ENCODE peak calls at places on chromosome 11, in seven cellular contexts. F is stomach, G is HCT116, J is GM23338, P is SK-N-SH, H is K562, D is GM12878. X is an unnamed sample. For H3K27me3, the result is how much of the 10 kb centered on the place peaks cover.

GRCh38 chr11:61923166-61924015 is 6.0 kb upstream of the RAB3IL1 start:
- DNase-seq in D (no peak), G (no peak), F (peak), J (peak), H (peak), P (peak), X (no peak)

GRCh38 chr11:12244156-12244555 is 133.2 kb upstream of the PARVA start:
- DNase-seq in H (no peak), G (no peak), F (no peak), P (no peak), D (no peak), J (no peak), X (no peak)

GRCh38 chr11:71212871-71213559 is 39.4 kb downstream of the SHANK2 start:
- DNase-seq in D (no peak), J (no peak), G (no peak), P (no peak), F (no peak), H (no peak), X (no peak)

GRCh38 chr11:119284344-119285157 is 32.4 kb downstream of the MCAM start:
- DNase-seq in J (peak), D (no peak), P (peak), F (no peak), H (peak), G (peak), X (no peak)

GRCh38 chr11:36683823-36684222 is 85.8 kb upstream of the RAG2 start:
- DNase-seq in H (no peak), G (no peak), D (no peak), J (no peak), F (no peak), P (no peak), X (no peak)

GRCh38 chr11:125591659-125592304 is 870 bp upstream of the STT3A start:
- DNase-seq in F (peak), D (no peak), J (peak), H (peak), P (peak), G (no peak), X (no peak)

GRCh38 chr11:37914859-37915258 is 1316.8 kb upstream of the RAG2 start:
- DNase-seq in P (peak), H (no peak), J (no peak), F (no peak), D (no peak), G (no peak), X (no peak)

GRCh38 chr11:824292-824880 is 3.3 kb upstream of the CRACR2B start:
- DNase-seq in P (no peak), J (no peak), G (no peak), F (peak), D (no peak), H (no peak), X (no peak)

GRCh38 chr11:17383466-17383865 is 5.0 kb downstream of the KCNJ11 start:
- DNase-seq in J (no peak), F (no peak), G (no peak), D (no peak), H (no peak), P (no peak), X (peak)

GRCh38 chr11:61069427-61069826 is 32.9 kb upstream of the CD5 start:
- DNase-seq in F (no peak), J (no peak), D (no peak), H (no peak), G (no peak), P (no peak), X (no peak)

GRCh38 chr11:19351426-19351825 is 110.7 kb upstream of the E2F8 start:
- DNase-seq in F (no peak), P (no peak), H (no peak), J (no peak), G (no peak), D (no peak), X (no peak)

GRCh38 chr11:19352736-19353110 is 112.0 kb upstream of the E2F8 start:
- DNase-seq in D (no peak), P (no peak), G (no peak), H (no peak), F (no peak), J (no peak), X (no peak)

GRCh38 chr11:19352072-19352735 is 111.5 kb upstream of the E2F8 start:
- DNase-seq in G (no peak), D (no peak), F (no peak), H (no peak), P (no peak), J (no peak), X (no peak)

GRCh38 chr11:19355601-19356000 is 114.9 kb upstream of the E2F8 start:
- DNase-seq in H (no peak), J (no peak), D (no peak), G (no peak), P (no peak), F (no peak), X (no peak)

GRCh38 chr11:19353287-19353686 is 112.5 kb upstream of the E2F8 start:
- DNase-seq in H (no peak), F (no peak), D (no peak), J (no peak), P (no peak), G (no peak), X (no peak)
- H3K27me3 ChIP-seq in H (under half), F (half or more), D (under half), J (under half), P (under half), G (half or more), X (under half)

DNA sequence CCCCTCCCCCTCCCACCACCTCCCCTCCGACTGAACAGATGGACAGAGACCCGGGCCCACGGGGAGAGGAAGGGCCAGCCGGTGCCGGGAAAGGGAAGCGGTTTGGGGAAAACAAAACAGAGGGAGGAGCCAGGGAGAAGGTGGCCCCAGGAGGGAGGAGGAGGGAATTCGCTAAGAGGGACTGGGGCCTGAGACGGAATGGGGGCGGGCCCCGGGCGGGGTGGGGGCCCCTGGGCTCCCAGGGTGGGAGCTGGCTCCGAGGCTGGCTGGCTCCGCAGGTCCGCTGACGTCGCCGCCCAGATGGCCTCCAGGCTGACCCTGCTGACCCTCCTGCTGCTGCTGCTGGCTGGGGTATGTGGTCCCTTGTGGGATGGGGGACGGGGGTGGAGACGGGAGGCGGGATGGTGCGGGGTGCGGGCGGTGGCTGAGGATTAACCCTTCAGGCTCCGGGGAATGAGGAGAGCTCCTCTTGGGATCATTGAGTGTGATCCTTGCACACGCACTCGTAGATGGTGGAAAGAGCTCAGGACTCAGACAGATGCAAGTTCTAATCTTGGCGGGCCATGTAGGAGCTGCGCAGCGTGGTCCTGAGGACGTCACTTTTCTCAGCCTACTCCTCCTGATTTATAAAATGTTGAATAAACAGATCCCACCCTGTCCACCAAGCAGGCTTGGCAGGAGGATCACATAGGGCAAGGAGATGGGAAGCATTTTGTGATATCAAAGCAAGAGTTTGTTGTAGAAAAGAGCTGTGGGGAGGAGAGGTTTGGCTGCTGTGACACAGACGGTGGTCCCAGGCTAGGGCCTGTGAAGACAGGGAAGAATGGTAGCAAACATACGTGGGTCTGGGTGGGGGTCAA is 716 bp downstream of the SERPING1 start:
- DNase-seq in G (no peak), J (peak), H (peak), P (peak), F (peak), D (no peak), X (no peak)
- H3K4me3 ChIP-seq in G (peak), J (peak), H (no peak), P (peak), F (peak), D (no peak), X (peak)

DNA sequence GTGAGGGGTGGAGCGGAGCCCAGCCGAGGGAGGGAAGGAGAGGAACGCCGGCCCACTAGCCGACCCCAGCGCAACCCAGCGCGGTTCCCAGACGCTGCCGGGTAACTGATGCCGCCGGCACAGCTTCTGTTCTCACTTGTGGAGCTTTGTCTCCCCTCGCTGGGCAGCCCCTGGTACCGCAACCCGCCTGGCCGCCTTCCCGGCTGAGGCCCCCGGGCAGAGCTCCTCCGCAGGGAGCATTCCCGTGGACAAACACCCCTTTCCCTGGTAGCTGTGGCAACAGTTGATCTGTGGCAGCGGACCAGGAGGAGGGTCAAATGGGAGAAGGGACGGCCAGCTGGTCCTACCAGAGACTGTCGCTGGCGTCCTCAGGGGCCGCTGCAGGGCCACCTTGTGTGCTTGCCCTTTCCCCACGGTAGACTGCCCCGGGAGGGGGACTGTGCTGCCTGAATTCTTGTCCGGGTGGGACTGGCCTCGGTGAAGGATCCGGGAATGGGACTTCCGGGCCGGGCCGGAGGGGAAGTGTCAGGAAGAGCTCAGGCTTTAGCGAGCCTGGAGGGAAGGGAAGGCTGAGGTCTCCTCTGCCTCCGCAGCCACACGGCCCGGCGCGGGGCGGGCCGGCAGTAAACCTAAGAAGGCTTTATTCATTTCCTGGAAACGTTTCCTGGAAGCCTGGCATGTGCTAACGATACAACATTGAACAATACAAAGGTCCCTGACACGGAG is 468.0 kb downstream of the OPCML start:
- DNase-seq in H (peak), J (peak), F (peak), G (no peak), P (peak), D (no peak), X (no peak)
- TF ChIP-seq POLR2AphosphoS5 in H (no peak), J (peak), F (no peak), G (no peak), P (no peak), D (no peak), X (no peak)

GRCh38 chr11:19642759-19643158 is 69.9 kb upstream of the NAV2 start:
- DNase-seq in G (no peak), F (no peak), H (no peak), P (no peak), D (no peak), J (no peak), X (no peak)

GRCh38 chr11:19639603-19640002 is 73.0 kb upstream of the NAV2 start:
- DNase-seq in J (no peak), F (no peak), H (no peak), G (no peak), D (no peak), P (no peak), X (no peak)

GRCh38 chr11:19644316-19644715 is 68.3 kb upstream of the NAV2 start:
- DNase-seq in D (no peak), G (no peak), J (no peak), F (no peak), P (no peak), H (no peak), X (no peak)

GRCh38 chr11:19646308-19646707 is 66.3 kb upstream of the NAV2 start:
- DNase-seq in G (no peak), D (no peak), H (no peak), P (no peak), F (no peak), J (no peak), X (no peak)

GRCh38 chr11:19642185-19642591 is 70.4 kb upstream of the NAV2 start:
- DNase-seq in G (no peak), F (no peak), P (no peak), J (no peak), D (no peak), H (no peak), X (no peak)
- H3K27me3 ChIP-seq in G (under half), F (under half), P (under half), J (under half), D (under half), H (under half), X (under half)

GRCh38 chr11:2138436-2139117 is 612 bp downstream of the IGF2 start:
- DNase-seq in F (no peak), H (no peak), J (peak), P (no peak), G (no peak), D (no peak), X (no peak)

GRCh38 chr11:2140411-2141400 is 1.5 kb upstream of the IGF2 start:
- DNase-seq in P (no peak), D (no peak), G (no peak), H (no peak), J (peak), F (no peak), X (no peak)

GRCh38 chr11:2138075-2138435 is 1.1 kb downstream of the IGF2 start:
- DNase-seq in G (no peak), H (no peak), P (peak), D (no peak), J (peak), F (no peak), X (no peak)

GRCh38 chr11:2139691-2140337 is 625 bp upstream of the IGF2 start:
- DNase-seq in H (no peak), F (no peak), G (no peak), D (no peak), P (no peak), J (peak), X (no peak)

GRCh38 chr11:2139118-2139490 is at the start of gene IGF2:
- DNase-seq in P (peak), G (no peak), H (no peak), F (no peak), D (no peak), J (peak), X (no peak)
- H3K4me3 ChIP-seq in P (peak), G (peak), H (no peak), F (peak), D (no peak), J (peak), X (no peak)

GRCh38 chr11:88420165-88420781 is 82.7 kb upstream of the CTSC start:
- DNase-seq in F (no peak), G (no peak), P (no peak), J (no peak), D (no peak), H (peak), X (peak)

GRCh38 chr11:88424881-88425280 is 87.3 kb upstream of the CTSC start:
- DNase-seq in G (no peak), P (no peak), F (no peak), J (no peak), D (no peak), H (no peak), X (no peak)

GRCh38 chr11:88418508-88418907 is 81.0 kb upstream of the CTSC start:
- DNase-seq in G (no peak), F (no peak), J (no peak), P (no peak), D (no peak), H (no peak), X (no peak)

DNA sequence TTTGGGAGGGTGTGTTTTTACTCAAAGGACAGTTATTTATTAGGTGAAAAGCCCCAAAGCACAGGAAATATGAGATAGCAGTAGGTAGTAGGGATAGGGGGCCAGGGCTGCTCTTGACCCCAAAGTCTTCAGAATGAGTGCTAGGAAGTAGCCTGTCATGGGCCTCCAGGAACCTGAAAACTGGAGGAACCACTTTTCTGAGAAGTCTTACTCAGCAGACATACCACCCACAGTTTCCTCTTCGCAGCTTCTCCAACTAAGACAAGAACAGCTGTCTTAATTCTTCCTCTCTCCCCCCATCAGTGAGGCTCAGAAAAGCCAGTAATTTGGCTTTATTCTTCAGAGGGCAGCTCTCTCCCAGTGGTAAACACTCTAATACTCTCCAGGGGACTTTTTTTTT is 84.0 kb upstream of the CTSC start:
- DNase-seq in G (no peak), H (peak), P (no peak), D (peak), J (peak), F (no peak), X (peak)
- TF ChIP-seq POLR2AphosphoS5 in G (no peak), H (no peak), P (no peak), D (no peak), J (no peak), F (no peak), X (no peak)

GRCh38 chr11:47609675-47610074 is 15.5 kb upstream of the C1QTNF4 start:
- DNase-seq in D (no peak), F (no peak), J (no peak), H (peak), G (no peak), P (no peak), X (no peak)
- H3K27me3 ChIP-seq in D (under half), F (under half), J (under half), H (under half), G (under half), P (under half), X (under half)

DNA sequence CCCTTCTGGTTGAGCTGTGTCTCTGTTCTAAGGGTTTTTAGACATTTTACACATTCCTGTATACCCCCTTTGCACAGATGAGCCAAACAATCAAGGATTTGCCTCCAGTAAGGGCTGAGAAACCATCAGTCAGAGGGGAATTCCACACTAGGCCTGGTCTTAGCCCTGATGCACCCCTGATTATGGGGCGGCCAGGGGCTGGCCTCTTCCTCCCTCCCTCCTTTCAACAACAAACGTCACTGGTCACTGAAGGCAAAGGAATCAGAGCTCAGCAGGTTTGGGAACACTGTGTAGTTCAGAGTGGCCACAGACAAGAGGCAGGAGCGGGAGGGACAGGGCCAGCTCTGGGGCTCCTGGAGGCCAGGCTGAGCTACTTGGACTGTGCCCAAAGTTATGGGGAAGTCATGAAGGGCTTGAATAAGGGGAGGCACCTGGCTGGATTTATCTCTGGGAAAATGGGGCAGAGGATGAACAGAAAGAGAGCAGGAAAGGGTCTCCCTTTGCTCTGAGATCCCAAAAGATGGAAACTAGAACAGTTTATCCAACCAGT is 1.5 kb downstream of the MOGAT2 start:
- DNase-seq in P (no peak), G (no peak), D (peak), F (peak), J (no peak), H (no peak), X (no peak)
- H3K4me3 ChIP-seq in P (no peak), G (no peak), D (no peak), F (no peak), J (no peak), H (no peak), X (no peak)

GRCh38 chr11:32555885-32556284 is 27.7 kb upstream of the EIF3M start:
- DNase-seq in G (no peak), H (no peak), F (no peak), J (no peak), D (no peak), P (no peak), X (no peak)

GRCh38 chr11:32550207-32550606 is 33.4 kb upstream of the EIF3M start:
- DNase-seq in G (no peak), J (no peak), H (peak), F (no peak), D (no peak), P (no peak), X (no peak)

DNA sequence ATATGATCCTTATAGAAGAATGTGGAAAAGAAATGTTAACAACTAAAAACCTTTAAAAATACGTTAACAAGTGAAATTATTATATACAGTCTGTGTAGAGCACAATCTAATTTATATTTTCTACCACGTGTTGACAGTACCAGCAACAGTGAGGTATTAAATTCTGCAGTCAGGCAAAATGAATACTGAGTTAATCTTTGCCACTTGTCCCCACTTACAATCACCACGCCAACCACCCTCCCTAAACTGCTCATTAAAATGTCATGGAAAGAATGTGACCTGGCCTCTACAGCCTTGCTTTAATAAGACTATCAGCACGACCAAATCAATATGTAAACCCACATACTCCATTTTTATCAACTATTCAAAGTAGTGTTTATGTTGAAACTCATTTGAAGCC is 28.5 kb upstream of the EIF3M start:
- DNase-seq in F (no peak), P (no peak), D (no peak), H (no peak), G (no peak), J (no peak), X (no peak)
- TF ChIP-seq POLR2AphosphoS5 in F (no peak), P (no peak), D (no peak), H (no peak), G (no peak), J (no peak), X (no peak)

GRCh38 chr11:123653405-123653996 is 923 bp downstream of the SCN3B start:
- DNase-seq in J (no peak), D (no peak), P (no peak), G (no peak), F (no peak), H (no peak), X (no peak)
- H3K27me3 ChIP-seq in J (under half), D (under half), P (under half), G (under half), F (half or more), H (under half), X (under half)

X was measured in HL-60.